ENCODE peak calls at places on chromosomes 4 and X, in seven cellular contexts. V is ovary, T is mammary epithelial cell, N is neural progenitor cell, P is tibial artery, Q is lung, U is IMR-90. B is an unnamed sample. For H3K4me1, the result is how much of the 10 kb centered on the place peaks cover.

GRCh38 chr4:151324124-151324448 is 1.3 kb downstream of the SH3D19 start:
- DNase-seq in V (no peak), T (no peak), N (no peak), P (no peak), Q (no peak), U (no peak), B (no peak)

GRCh38 chrX:112867570-112867969 is 26.9 kb upstream of the AMOT start:
- DNase-seq in V (no peak), T (peak), N (peak), P (no peak), Q (no peak), U (no peak), B (no peak)

GRCh38 chrX:68915778-68916177 is 87.0 kb downstream of the EFNB1 start:
- DNase-seq in V (no peak), T (no peak), N (no peak), P (no peak), Q (no peak), U (no peak), B (no peak)

GRCh38 chr4:1380368-1381151 is 25.7 kb downstream of the NKX1-1 start:
- DNase-seq in V (no peak), T (no peak), N (no peak), P (no peak), Q (no peak), U (no peak), B (no peak)

GRCh38 chrX:97045470-97045869 is 161.8 kb downstream of the RPA4 start:
- DNase-seq in V (no peak), T (no peak), N (no peak), P (no peak), Q (no peak), U (no peak), B (no peak)

GRCh38 chr4:54092800-54093608 is 7.0 kb upstream of the GSX2 start:
- DNase-seq in V (no peak), T (no peak), N (peak), P (no peak), Q (no peak), U (no peak), B (no peak)

GRCh38 chrX:53280703-53281320 is 572 bp downstream of the IQSEC2 start:
- DNase-seq in V (peak), T (peak), N (peak), P (peak), Q (no peak), U (peak), B (no peak)

GRCh38 chr4:148044889-148045352 is 313.0 kb downstream of the ARHGAP10 start:
- DNase-seq in V (no peak), T (no peak), N (no peak), P (no peak), Q (no peak), U (no peak), B (no peak)

GRCh38 chrX:98448524-98448923 is 1564.8 kb downstream of the RPA4 start:
- DNase-seq in V (no peak), T (no peak), N (no peak), P (no peak), Q (no peak), U (no peak), B (no peak)

GRCh38 chrX:10882484-10882883 is 228.6 kb upstream of the HCCS start:
- DNase-seq in V (no peak), T (no peak), N (no peak), P (no peak), Q (no peak), U (no peak), B (no peak)

GRCh38 chrX:94216738-94217137 is 542.7 kb downstream of the FAM133A start:
- DNase-seq in V (no peak), T (no peak), N (no peak), P (no peak), Q (no peak), U (no peak), B (no peak)

GRCh38 chr4:112418092-112418491 is 97.9 kb downstream of the NEUROG2 start:
- DNase-seq in V (no peak), T (no peak), N (peak), P (no peak), Q (no peak), U (no peak), B (no peak)

GRCh38 chr4:37715889-37716402 is 29.8 kb upstream of the RELL1 start:
- DNase-seq in V (no peak), T (peak), N (no peak), P (no peak), Q (no peak), U (peak), B (no peak)

GRCh38 chr4:137359691-137360315 is 172.5 kb downstream of the PCDH18 start:
- DNase-seq in V (no peak), T (no peak), N (no peak), P (no peak), Q (no peak), U (peak), B (no peak)

GRCh38 chr4:176791591-176792347 is 953 bp downstream of the VEGFC start:
- DNase-seq in V (no peak), T (peak), N (peak), P (no peak), Q (no peak), U (peak), B (no peak)

GRCh38 chrX:102934624-102935023 is 2.4 kb upstream of the RAB40AL start:
- DNase-seq in V (no peak), T (peak), N (peak), P (peak), Q (no peak), U (peak), B (peak)

GRCh38 chrX:124028177-124028576 is 66.7 kb downstream of the STAG2 start:
- DNase-seq in V (no peak), T (peak), N (no peak), P (no peak), Q (no peak), U (peak), B (no peak)

GRCh38 chr4:4625488-4625887 is 83.6 kb upstream of the STX18 start:
- DNase-seq in V (no peak), T (no peak), N (no peak), P (no peak), Q (no peak), U (peak), B (no peak)

GRCh38 chr4:7826176-7826908 is 113.3 kb downstream of the AFAP1 start:
- DNase-seq in V (no peak), T (no peak), N (no peak), P (no peak), Q (no peak), U (no peak), B (no peak)
- H3K4me1 ChIP-seq in V (under half), T (under half), N (under half), P (half or more), Q (under half), U (under half), B (under half)

DNA sequence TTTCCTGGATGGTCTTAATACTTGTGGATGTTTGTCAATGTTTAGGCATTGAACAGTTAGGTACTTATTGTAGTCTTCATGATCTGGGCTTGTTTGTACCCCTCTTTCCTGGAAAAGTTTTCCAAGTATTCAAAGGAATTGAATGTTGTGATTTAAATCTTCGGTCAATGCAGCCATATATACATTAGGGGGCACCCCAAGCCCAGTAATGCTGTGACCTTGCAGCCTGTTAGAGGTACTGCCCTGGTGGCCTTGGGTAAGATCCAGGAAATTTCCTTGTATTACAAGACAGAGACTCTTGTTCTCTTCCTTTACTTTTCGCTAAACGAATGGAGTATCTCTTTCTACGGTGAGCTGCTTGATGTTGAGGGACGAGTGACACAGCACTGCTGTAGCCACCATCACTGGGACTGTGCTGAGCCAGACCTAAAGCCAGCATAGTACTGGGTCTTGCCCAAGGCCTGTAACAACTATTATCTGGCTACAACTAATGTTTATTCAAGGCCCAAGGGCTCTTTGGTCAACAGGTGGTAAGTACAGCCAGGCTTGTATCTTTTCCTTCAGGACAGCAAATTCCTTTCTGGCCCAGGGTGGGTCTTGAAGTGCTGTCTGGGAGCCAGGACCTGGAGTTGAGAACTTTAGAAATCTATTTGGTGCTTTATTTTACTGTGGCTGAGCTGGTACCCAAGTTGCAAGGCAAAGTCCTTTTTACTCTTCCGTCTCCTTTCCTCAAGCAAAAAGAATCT is 118.3 kb upstream of the ATOH1 start:
- DNase-seq in V (no peak), T (peak), N (peak), P (no peak), Q (peak), U (no peak), B (no peak)
- TF ChIP-seq CTCF in V (no peak), T (peak), N (peak), P (no peak), Q (peak), U (no peak), B (no peak)

DNA sequence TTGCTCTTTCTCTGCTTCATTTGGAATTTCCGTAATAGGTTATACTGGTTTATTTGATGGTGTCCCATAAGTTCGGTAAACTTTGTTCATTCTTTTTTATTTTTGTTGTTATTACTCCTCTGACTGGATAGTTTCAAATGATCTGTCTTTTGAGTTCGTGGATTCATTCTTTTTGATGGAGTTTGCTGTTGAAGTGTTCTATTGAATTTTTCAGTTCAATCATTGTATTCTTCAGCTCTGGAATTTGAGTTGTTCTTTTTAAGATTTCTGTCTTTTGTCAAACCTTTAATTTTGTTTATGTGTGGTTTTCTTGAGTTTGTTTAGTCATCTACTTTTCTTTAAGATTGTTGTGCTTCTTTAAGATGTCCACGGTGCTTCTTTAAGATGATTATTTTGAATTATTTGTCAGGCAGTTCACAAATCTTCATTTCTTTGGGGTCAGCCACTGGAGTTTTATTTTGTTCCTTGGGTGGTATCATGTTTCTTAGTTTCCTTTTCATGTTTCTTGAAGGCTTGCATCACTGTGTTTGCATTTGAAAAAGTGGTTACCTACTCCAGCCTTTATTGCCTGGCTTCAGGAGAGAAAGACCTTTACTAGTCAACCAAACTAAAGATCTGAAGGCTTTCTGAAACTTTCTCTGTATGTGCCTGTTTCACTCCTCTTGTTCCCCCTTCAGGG is 154.8 kb upstream of the ANXA3 start:
- DNase-seq in V (no peak), T (no peak), N (no peak), P (no peak), Q (no peak), U (no peak), B (no peak)
- H3K4me3 ChIP-seq in V (no peak), T (no peak), N (no peak), P (no peak), Q (no peak), U (no peak), B (no peak)

DNA sequence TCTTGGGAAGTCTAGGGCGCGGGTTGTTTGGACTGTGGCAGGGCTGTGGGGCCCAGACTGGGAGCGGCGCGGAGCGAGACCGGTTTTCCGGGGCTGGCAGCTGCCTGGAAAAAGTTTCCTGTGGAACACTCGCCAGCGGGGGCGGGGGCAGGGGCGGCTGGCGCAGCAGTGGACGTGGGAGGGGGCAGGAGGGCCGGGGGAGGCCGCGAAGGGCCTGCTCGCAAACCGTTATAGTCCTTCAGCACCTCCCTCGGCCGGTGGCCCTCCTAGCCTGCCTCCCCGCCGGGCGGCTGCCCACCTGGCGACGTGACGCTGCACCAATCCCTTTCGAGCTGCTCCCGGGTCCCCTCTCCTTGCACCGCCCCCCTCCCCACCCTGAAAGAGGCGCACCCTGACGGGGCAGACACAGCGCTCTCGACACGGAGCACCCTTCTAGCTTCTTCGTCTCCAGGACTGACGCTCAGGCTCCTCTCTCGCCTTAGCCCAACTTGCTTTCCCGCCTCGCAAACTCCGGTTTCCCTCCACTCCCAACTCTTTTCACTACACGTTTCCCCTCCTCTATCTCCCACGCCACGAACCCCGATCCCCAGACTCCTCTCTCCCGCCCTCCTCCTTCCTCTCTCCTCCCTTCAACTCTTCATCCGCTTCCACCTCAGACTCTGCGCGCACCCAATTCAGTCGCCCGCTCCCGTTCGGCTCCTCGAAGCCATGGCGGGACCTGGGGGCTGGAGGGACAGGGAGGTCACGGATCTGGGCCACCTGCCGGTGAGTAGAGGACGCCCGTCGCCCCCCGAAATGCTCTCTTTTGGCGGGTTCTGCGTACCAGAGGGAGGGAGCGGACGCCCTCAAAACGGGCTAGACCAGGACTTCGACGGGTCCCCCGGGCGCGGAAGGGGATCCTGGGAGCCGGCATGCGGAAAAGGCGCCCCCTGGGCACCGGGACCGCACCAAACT is at the start of gene NRK:
- DNase-seq in V (peak), T (no peak), N (peak), P (peak), Q (no peak), U (no peak), B (no peak)
- H3K4me1 ChIP-seq in V (under half), T (under half), N (under half), P (under half), Q (under half), U (under half), B (under half)

GRCh38 chr4:23857353-23857752 is 32.5 kb downstream of the PPARGC1A start:
- DNase-seq in V (no peak), T (peak), N (no peak), P (no peak), Q (no peak), U (peak), B (no peak)
- TF ChIP-seq CTCF in V (no peak), T (peak), N (peak), P (no peak), Q (no peak), U (peak), B (no peak)

DNA sequence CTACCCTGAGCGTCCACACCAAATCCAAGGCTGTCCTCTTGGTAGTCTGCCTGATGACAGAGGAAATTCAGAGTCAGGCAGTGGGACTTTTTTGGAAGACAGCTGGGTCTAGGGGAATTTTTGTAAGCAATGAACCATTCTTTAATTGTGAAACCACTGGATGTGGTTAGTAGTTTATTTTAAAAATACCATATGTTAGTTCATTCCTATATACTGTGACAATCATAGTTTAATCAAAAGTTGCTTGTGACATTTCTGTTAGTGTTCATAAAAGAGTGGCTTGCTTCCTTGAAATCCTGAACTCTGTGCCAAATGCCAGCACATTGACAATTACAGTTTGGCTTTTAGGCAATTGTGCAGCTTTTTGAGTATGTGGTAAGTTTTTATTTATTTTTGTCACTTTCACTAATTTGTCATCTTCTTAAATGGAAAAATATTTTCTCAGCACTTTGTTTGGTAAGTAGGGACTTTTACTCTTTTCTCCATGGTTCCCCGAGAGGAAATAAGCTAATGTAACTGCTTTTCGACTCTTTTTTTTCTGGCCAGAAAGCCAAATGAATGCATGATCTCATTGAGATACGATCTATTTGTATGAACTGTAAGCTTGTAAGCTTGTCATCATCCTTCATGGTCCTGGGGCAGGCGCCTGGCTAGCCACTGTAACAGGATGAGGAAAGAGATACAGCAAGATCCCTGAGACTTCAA is 72.6 kb upstream of the SLC4A4 start:
- DNase-seq in V (no peak), T (no peak), N (no peak), P (no peak), Q (no peak), U (peak), B (no peak)
- H3K4me3 ChIP-seq in V (no peak), T (no peak), N (no peak), P (no peak), Q (no peak), U (no peak), B (no peak)

DNA sequence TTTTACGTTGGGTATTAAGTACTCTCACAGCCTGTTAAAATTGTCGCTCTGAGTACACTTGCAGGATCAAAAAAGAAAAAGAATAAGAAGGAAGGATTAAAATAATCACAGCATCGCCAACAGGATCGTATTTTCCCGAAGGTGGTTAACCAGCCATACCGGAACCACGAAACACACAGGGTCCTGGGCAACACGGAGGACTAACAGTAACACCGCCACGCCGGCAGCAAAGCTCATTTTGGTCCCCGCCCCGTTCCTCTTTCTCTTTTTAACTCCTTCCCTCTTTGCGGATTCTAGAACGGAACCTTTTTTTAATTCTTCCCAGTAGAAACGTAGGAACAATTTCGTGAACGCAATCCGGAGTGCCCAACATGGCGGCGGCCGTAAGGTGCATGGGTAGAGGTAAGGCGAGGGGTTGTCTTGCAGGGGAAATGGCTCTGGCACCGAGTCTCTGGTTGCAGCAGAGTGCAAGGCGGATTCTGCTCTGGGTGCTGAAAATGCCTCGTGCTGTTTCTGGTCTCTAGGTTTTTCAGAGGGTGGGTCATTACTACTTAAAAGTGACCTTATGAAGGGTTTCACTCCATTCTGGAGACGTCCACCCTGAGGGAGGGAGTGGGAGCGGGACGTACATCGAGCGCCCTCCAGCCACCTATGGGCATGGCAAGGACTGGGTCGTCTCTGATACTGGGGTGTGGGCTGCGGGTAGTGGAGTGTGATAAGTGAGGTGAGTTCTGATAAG is at the start of gene MRPL1:
- DNase-seq in V (peak), T (peak), N (peak), P (peak), Q (peak), U (peak), B (peak)
- H3K4me1 ChIP-seq in V (under half), T (under half), N (under half), P (under half), Q (under half), U (under half), B (under half)

GRCh38 chrX:43655961-43656494 is at the start of gene MAOA:
- DNase-seq in V (peak), T (no peak), N (peak), P (peak), Q (peak), U (no peak), B (peak)

GRCh38 chrX:43654431-43655150 is 1.5 kb upstream of the MAOA start:
- DNase-seq in V (peak), T (peak), N (peak), P (peak), Q (peak), U (peak), B (peak)

DNA sequence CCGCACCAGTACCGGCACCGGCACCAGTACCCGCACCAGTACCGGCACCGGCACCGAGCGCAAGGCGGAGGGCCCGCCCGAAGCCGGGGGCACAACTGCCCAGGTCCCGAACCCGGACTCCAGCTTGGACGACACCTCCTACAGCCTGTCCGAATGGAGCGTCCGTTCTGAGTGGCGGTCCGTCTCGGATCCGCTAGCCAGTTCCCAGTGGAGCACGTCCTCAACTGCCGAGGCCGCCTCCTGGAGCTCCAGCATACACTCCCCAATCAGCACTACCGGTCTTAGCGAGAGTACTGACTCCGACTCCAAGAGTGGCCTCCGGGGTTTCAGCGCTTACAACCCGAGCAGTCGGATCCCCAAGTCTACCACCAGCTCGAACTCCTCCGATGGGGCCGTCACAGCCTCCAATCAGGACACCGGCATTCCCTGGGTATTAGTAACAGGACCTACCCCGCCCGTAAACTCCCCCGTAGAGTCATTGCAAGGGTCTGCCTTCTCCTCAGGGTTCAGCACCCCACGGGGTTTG is 885 bp upstream of the MAOA start:
- DNase-seq in V (no peak), T (peak), N (peak), P (peak), Q (peak), U (peak), B (peak)
- TF ChIP-seq CTCF in V (no peak), T (no peak), N (no peak), P (no peak), Q (no peak), U (no peak), B (no peak)

GRCh38 chr4:183936047-183936446 is 30.9 kb downstream of the STOX2 start:
- DNase-seq in V (no peak), T (no peak), N (peak), P (no peak), Q (no peak), U (no peak), B (no peak)
- H3K4me3 ChIP-seq in V (no peak), T (no peak), N (no peak), P (no peak), Q (no peak), U (no peak), B (no peak)